ENCODE peak calls at places on chromosome 19, in five cellular contexts. N, O, R, D and K are unnamed samples.
A peak's percentile ranks its signal among the peaks of the same experiment; 100 is the strongest.

GRCh38 chr19:52258426-52258825 is 11.0 kb upstream of the ZNF766 start:
- DNase-seq in N (no peak), O (no peak), R (peak; percentile 37), D (no peak), K (peak; percentile 90)

GRCh38 chr19:38905186-38905539 is 5.4 kb downstream of the NFKBIB start:
- DNase-seq in N (no peak), O (no peak), R (no peak), D (no peak), K (no peak)

GRCh38 chr19:11458236-11458900 is 22.5 kb downstream of the ELAVL3 start:
- DNase-seq in N (no peak), O (no peak), R (no peak), D (no peak), K (no peak)

GRCh38 chr19:18610556-18611326 is 1.9 kb upstream of the TMEM59L start:
- DNase-seq in N (no peak), O (no peak), R (no peak), D (no peak), K (no peak)

GRCh38 chr19:1760020-1760419 is 6.7 kb downstream of the ONECUT3 start:
- DNase-seq in N (no peak), O (no peak), R (no peak), D (no peak), K (no peak)

GRCh38 chr19:49782515-49782914 is 15.7 kb downstream of the AP2A1 start:
- DNase-seq in N (no peak), O (no peak), R (no peak), D (no peak), K (no peak)

GRCh38 chr19:49691243-49692101 is 556 bp downstream of the CPT1C start:
- DNase-seq in N (peak; percentile 33), O (peak; percentile 58), R (peak; percentile 66), D (no peak), K (peak; percentile 68)

GRCh38 chr19:29263305-29264080 is 50.5 kb upstream of the UQCRFS1 start:
- DNase-seq in N (peak; percentile 70), O (no peak), R (no peak), D (no peak), K (peak; percentile 37)

GRCh38 chr19:31548941-31549340 is 199.7 kb upstream of the TSHZ3 start:
- DNase-seq in N (peak; percentile 23), O (no peak), R (peak; percentile 6), D (no peak), K (peak; percentile 69)

GRCh38 chr19:51739466-51740213 is 12.0 kb downstream of the FPR1 start:
- DNase-seq in N (no peak), O (no peak), R (peak; percentile 39), D (no peak), K (no peak)

GRCh38 chr19:41769608-41770007 is 14.3 kb downstream of the CEACAM6 start:
- DNase-seq in N (no peak), O (no peak), R (no peak), D (no peak), K (no peak)

GRCh38 chr19:30692517-30692870 is 320.3 kb downstream of the ZNF536 start:
- DNase-seq in N (no peak), O (no peak), R (no peak), D (no peak), K (peak; percentile 8)

GRCh38 chr19:51887522-51888498 is at the start of gene ZNF577:
- DNase-seq in N (peak; percentile 96), O (peak; percentile 83), R (peak; percentile 95), D (peak; percentile 55), K (peak; percentile 95)

GRCh38 chr19:17947815-17948473 is 15.1 kb downstream of the CCDC124 start:
- DNase-seq in N (peak; percentile 86), O (peak; percentile 92), R (peak; percentile 78), D (peak; percentile 55), K (peak; percentile 93)

GRCh38 chr19:2089001-2089711 is 7.0 kb downstream of the MOB3A start:
- DNase-seq in N (no peak), O (no peak), R (peak; percentile 39), D (no peak), K (peak; percentile 56)

GRCh38 chr19:4557971-4558941 is 1.2 kb downstream of the SEMA6B start:
- DNase-seq in N (peak; percentile 49), O (no peak), R (no peak), D (no peak), K (no peak)

GRCh38 chr19:50880241-50880640 is 7.0 kb downstream of the KLK2 start:
- DNase-seq in N (no peak), O (no peak), R (no peak), D (no peak), K (no peak)

GRCh38 chr19:6476155-6476895 is 5.3 kb downstream of the DENND1C start:
- DNase-seq in N (peak; percentile 97), O (peak; percentile 93), R (peak; percentile 23), D (peak; percentile 80), K (peak; percentile 60)

GRCh38 chr19:49546825-49547565 is 19.2 kb downstream of the RCN3 start:
- DNase-seq in N (peak; percentile 95), O (no peak), R (peak; percentile 79), D (peak; percentile 54), K (peak; percentile 93)

GRCh38 chr19:38658462-38659306 is 11.2 kb downstream of the ACTN4 start:
- DNase-seq in N (peak; percentile 72), O (no peak), R (peak; percentile 100), D (peak; percentile 98), K (peak; percentile 100)

GRCh38 chr19:48290341-48290922 is 20.6 kb downstream of the ZNF114 start:
- DNase-seq in N (no peak), O (no peak), R (peak; percentile 78), D (no peak), K (peak; percentile 81)

GRCh38 chr19:5184930-5185329 is 155.7 kb downstream of the PTPRS start:
- DNase-seq in N (no peak), O (no peak), R (no peak), D (no peak), K (no peak)

GRCh38 chr19:36573020-36573947 is at the start of gene ZNF529:
- DNase-seq in N (peak; percentile 95), O (peak; percentile 90), R (peak; percentile 90), D (peak; percentile 53), K (peak; percentile 93)

GRCh38 chr19:10566658-10567410 is 1.0 kb upstream of the KRI1 start:
- DNase-seq in N (peak; percentile 43), O (no peak), R (no peak), D (no peak), K (no peak)

GRCh38 chr19:5194641-5195040 is 146.0 kb downstream of the PTPRS start:
- DNase-seq in N (no peak), O (no peak), R (no peak), D (no peak), K (no peak)

GRCh38 chr19:39752390-39752789 is 14.6 kb upstream of the CLC start:
- DNase-seq in N (no peak), O (no peak), R (no peak), D (no peak), K (no peak)

GRCh38 chr19:48770223-48770622 is 14.9 kb downstream of the FGF21 start:
- DNase-seq in N (no peak), O (no peak), R (peak; percentile 91), D (no peak), K (peak; percentile 82)

GRCh38 chr19:33664744-33665143 is 43.0 kb downstream of the CHST8 start:
- DNase-seq in N (no peak), O (no peak), R (no peak), D (no peak), K (no peak)

GRCh38 chr19:33661336-33661735 is 39.6 kb downstream of the CHST8 start:
- DNase-seq in N (no peak), O (no peak), R (no peak), D (no peak), K (no peak)

GRCh38 chr19:33659835-33660234 is 38.1 kb downstream of the CHST8 start:
- DNase-seq in N (no peak), O (no peak), R (no peak), D (no peak), K (no peak)

GRCh38 chr19:33662391-33662790 is 40.6 kb downstream of the CHST8 start:
- DNase-seq in N (no peak), O (no peak), R (no peak), D (no peak), K (no peak)

DNA sequence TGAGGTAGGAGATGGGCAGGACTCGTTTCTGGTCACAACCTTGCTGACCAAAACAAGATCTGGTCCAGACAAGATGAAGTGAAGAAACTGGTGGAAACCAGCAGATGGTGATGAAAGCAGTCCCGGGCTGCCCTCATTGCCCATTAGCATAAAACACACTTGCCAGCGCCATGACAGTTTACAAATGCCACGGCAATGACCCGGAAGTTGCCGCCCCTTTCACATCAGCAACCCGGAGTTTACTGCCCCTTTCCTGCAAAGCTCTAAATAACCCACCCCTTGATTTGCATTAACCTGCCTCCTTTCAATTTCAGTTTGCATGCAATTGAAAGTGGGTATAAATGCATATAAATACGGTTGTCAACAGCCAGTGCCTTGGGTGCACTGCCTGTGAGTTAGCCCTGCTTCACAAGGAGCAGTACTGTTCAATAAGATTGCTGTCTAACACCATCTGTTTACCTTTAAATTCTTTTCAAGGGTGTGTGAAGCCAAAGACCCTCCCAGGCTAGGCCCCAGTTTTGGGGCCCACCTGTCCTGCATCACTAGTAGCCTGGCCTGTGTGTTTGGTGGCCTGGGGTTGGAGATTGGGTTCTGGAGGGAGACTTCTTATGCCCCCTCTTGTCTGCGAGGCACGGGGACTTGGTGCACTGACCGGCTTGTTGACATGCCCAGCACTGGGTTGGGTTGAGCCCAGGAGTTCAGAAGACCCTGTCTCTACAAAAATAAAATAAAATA is 38.8 kb downstream of the CHST8 start:
- DNase-seq in N (no peak), O (no peak), R (no peak), D (no peak), K (no peak)
- H3K4me3 ChIP-seq in N (no peak overlapping the region), O (no peak overlapping the region), R (no peak overlapping the region), D (no peak overlapping the region), K (no peak overlapping the region)

DNA sequence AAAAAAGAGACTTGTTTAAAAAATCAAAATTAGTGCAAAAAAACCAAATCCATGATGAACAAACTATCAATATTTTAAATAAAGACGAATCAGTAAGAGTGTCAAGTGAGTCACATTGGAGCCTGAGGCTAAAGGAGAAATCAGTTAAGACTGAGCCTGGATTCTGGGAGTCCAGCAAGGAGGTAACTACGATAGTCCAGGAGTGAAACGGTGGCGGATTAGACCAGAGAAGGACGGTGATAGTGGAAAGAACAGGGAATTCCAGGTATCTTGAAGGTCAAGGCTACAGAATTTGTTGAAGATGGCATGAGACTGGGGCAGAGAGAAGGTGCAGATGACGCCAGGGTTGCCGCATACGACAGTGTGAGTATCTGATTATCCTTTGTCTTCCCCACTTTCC is 7.0 kb upstream of the NPAS1 start:
- DNase-seq in N (no peak), O (no peak), R (no peak), D (no peak), K (no peak)
- TF ChIP-seq CTCF in N (no peak), O (no peak), R (no peak), D (no peak), K (no peak)

GRCh38 chr19:43773725-43774102 is 7.1 kb downstream of the KCNN4 start:
- DNase-seq in N (no peak), O (no peak), R (no peak), D (no peak), K (no peak)
- H3K4me3 ChIP-seq in N (no peak overlapping the region), O (no peak overlapping the region), R (no peak overlapping the region), D (no peak overlapping the region), K (no peak overlapping the region)

DNA sequence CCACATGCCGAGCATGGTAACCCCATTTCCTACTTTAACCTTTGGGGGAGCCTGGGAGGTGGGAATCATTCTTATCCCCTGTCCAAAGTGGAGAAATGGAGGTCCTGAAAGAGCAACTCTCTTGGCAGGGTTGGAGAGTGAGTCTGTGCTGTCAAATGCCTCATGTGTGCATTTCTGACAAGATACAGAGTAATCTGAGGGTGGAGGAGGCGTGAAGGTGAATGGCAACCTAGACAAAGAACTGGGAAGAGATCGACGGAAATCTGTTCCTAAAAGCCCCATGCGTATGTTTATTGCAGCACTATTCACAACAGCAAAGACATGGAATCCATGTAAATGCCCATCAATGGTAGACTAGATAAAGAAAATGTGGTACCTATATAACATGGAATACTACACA is 63.8 kb upstream of the USP29 start:
- DNase-seq in N (no peak), O (no peak), R (no peak), D (no peak), K (no peak)
- TF ChIP-seq CTCF in N (no peak), O (no peak), R (no peak), D (no peak), K (no peak)

GRCh38 chr19:33301900-33302174 is 497 bp downstream of the CEBPA start:
- DNase-seq in N (no peak), O (no peak), R (no peak), D (no peak), K (no peak)
- H3K4me3 ChIP-seq in N (peak overlapping the region; percentile 38), O (peak overlapping the region; percentile 84), R (no peak overlapping the region), D (peak overlapping the region; percentile 32), K (peak overlapping the region; percentile 34)